ENCODE peak calls at places on chromosomes 11 and 22, in six cellular contexts. F, V, U, S, Q and O are unnamed samples.

GRCh38 chr11:119584193-119585037 is 144.6 kb downstream of the NECTIN1 start:
- DNase-seq in F (peak), V (no peak), U (peak), S (peak), Q (peak), O (no peak)

GRCh38 chr11:96486890-96487633 is 97.2 kb downstream of the JRKL start:
- DNase-seq in F (peak), V (no peak), U (no peak), S (peak), Q (peak), O (no peak)

GRCh38 chr11:121652982-121653381 is 200.2 kb upstream of the SORL1-AS1 start:
- DNase-seq in F (peak), V (peak), U (peak), S (peak), Q (no peak), O (no peak)

GRCh38 chr22:36010913-36011312 is 17.7 kb downstream of the RBFOX2 start:
- DNase-seq in F (no peak), V (no peak), U (peak), S (no peak), Q (peak), O (no peak)

GRCh38 chr11:10485646-10486045 is 30.6 kb downstream of the AMPD3 start:
- DNase-seq in F (no peak), V (no peak), U (no peak), S (no peak), Q (no peak), O (no peak)

GRCh38 chr11:26507229-26507628 is 64.8 kb downstream of the MUC15 start:
- DNase-seq in F (no peak), V (no peak), U (no peak), S (no peak), Q (no peak), O (no peak)

GRCh38 chr11:76735218-76735480 is 48.0 kb upstream of the TSKU start:
- DNase-seq in F (no peak), V (no peak), U (no peak), S (no peak), Q (no peak), O (no peak)

GRCh38 chr22:44144046-44144569 is 36.6 kb upstream of the PARVG start:
- DNase-seq in F (no peak), V (no peak), U (no peak), S (no peak), Q (no peak), O (no peak)

GRCh38 chr11:21711341-21711740 is 481.5 kb upstream of the ANO5 start:
- DNase-seq in F (no peak), V (no peak), U (no peak), S (no peak), Q (no peak), O (no peak)

GRCh38 chr11:88384678-88385015 is 47.1 kb upstream of the CTSC start:
- DNase-seq in F (no peak), V (no peak), U (no peak), S (peak), Q (no peak), O (no peak)

DNA sequence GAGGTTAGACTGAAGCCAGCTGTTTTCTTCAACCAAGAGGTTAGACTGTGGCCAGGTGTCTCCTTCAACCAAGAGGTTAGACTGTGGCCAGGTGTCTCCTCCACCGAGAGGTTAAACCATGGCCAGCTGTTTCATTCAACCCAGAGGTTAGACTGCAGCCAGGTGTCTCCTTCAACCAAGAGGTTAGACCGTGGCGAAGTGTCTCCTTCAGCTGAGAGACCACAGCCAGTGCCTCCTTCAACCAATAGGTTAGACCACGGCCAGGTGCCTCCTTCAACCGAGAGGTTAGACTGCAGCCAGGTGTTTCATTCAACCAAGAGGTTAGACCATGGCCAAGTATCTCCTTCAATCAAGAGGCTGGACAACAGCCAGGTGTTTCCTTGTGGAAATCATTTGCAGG is 498.1 kb downstream of the TBC1D22A start:
- DNase-seq in F (no peak), V (no peak), U (no peak), S (no peak), Q (no peak), O (no peak)
- H2AFZ ChIP-seq in F (no peak), V (no peak), U (no peak), S (no peak), Q (no peak), O (no peak)

GRCh38 chr11:79950172-79950571 is 509.3 kb upstream of the TENM4 start:
- DNase-seq in F (peak), V (no peak), U (no peak), S (no peak), Q (no peak), O (no peak)
- TF ChIP-seq CTCF in F (peak), V (no peak), U (no peak), S (no peak), Q (no peak), O (no peak)

DNA sequence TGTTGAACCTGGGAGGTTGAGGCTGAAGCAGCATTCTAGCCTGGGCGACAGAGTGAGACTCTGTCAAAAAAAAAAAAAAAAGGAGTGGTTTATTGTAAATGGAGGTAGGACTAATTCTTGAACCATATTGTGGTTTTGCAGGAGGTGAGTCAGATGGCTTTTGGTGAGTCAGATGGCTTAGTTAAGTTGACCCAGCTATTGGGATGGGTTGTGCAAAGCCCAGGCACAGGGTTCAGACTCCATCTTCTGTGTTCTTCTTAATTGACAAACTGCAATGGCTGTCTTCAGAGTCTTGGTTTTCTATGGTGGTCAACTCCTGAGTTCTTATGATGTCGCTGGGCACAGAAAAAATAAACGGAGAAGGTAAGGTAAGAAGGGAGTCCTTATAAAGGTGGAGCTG is 182.7 kb downstream of the ADAMTS15 start:
- DNase-seq in F (no peak), V (no peak), U (peak), S (no peak), Q (peak), O (no peak)
- H2AFZ ChIP-seq in F (no peak), V (no peak), U (no peak), S (no peak), Q (no peak), O (no peak)

DNA sequence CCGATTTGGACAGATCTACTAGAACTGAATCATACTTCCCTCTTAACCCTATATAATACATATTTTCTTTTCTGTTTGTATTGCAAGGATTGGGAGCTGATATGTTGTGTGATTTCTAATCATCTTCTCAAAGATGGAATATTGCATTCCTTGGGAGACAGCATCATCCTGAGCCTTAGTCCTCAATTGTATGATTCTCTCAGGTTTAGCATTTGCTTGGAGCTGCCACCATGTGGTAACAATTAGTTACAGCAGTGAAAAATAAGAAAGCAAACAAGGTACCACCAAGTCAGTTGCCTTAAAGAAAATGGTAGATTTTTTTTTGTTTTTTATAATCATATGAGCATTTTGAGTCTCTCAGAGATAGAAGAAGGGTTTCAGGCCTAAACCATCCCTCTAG is 11.9 kb downstream of the SNX19 start:
- DNase-seq in F (peak), V (no peak), U (no peak), S (peak), Q (peak), O (no peak)
- TF ChIP-seq CTCF in F (peak), V (peak), U (peak), S (peak), Q (peak), O (peak)

DNA sequence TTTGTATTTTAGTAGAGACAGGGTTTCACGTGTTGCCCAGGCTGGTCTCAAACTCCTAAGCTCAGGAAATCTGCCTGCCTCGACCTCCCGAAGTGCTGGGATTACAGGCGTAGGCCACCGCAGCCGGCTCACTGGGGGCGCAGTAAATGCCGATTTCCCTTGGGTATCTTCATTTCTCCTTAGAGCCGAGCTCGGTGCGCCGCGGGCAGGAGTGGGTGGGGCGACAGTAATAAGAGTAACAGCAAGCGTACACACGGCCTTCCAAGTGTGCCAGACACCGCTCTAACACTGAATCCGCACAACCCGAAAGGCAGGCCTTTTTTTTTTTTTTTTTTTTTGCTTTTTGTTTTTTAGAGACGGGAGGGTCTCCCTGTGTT is 511 bp upstream of the ADSL start:
- DNase-seq in F (no peak), V (peak), U (no peak), S (peak), Q (no peak), O (peak)
- H2AFZ ChIP-seq in F (peak), V (peak), U (peak), S (peak), Q (peak), O (peak)

DNA sequence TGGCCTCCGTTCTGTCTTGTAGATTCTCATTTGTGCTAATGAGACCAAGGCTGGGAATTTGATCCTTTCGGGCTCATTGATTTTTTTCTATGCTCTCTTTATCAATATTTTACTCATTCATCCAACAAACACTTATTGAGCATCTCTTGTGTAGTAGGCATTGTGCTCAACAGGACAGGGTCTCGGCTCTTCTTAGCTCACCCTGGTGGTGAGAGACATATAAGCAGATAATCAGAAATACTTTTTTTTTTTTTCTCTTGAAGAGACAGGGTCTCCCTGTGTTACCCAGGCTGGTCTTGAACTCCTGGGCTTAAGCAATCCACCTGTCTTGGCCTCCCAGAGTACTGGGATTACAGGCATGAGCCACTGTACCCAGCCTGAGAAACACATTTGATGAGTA is 48.0 kb upstream of the SLC5A1 start:
- DNase-seq in F (peak), V (peak), U (no peak), S (peak), Q (no peak), O (no peak)
- TF ChIP-seq CTCF in F (peak), V (peak), U (no peak), S (peak), Q (peak), O (peak)

GRCh38 chr22:40764743-40765441 is 54.3 kb downstream of the SLC25A17 start:
- DNase-seq in F (no peak), V (peak), U (no peak), S (no peak), Q (no peak), O (no peak)
- H2AFZ ChIP-seq in F (no peak), V (peak), U (no peak), S (no peak), Q (no peak), O (no peak)

DNA sequence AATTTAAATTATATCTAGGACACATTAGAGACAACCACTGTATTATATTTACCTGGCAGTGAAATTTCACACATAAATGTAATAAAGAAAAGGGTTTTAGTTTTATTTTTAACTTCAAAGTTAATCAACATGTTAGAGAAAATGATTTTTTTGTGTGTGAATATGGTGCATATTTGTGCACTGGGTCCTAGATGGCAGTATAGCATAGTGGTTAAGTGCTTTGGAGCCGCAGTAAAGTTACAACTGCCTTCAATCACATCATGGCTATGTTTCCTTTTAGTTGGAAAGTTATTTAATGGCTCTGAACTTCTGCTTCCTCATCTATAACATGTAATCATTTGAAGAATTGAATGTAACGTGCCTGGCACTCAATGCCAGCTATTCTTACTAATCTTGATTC is 108.9 kb upstream of the DDI1 start:
- DNase-seq in F (peak), V (peak), U (no peak), S (no peak), Q (peak), O (no peak)
- TF ChIP-seq CTCF in F (peak), V (peak), U (no peak), S (peak), Q (peak), O (peak)